ENCODE peak calls at places on chromosome 2, in nine cellular contexts. One of them, this sample, is unnamed.

GRCh38 chr2:86020984-86021383 is 84.7 kb downstream of the POLR1A start:
- DNase-seq in T-helper 2 cell: no peak
- DNase-seq in NCI-H1105 treated with DMSO at 0.1 percent for 48 hours: no peak
- DNase-seq in MV-4-11: no peak
- DNase-seq in RKO: no peak
- DNase-seq in anterior cingulate cortex: peak
- DNase-seq in spleen: peak
- DNase-seq in EH: peak
- DNase-seq in germinal center: no peak
- DNase-seq in this sample: peak

GRCh38 chr2:172329404-172330059 is 97.9 kb upstream of the ITGA6 start:
- DNase-seq in germinal center: no peak
- DNase-seq in anterior cingulate cortex: no peak
- DNase-seq in spleen: peak
- DNase-seq in RKO: no peak
- DNase-seq in NCI-H1105 treated with DMSO at 0.1 percent for 48 hours: no peak
- DNase-seq in MV-4-11: no peak
- DNase-seq in EH: no peak
- DNase-seq in T-helper 2 cell: no peak
- DNase-seq in this sample: no peak

GRCh38 chr2:234044157-234044556 is 6.3 kb upstream of the SPP2 start:
- DNase-seq in MV-4-11: no peak
- DNase-seq in spleen: no peak
- DNase-seq in EH: peak
- DNase-seq in anterior cingulate cortex: no peak
- DNase-seq in RKO: peak
- DNase-seq in T-helper 2 cell: no peak
- DNase-seq in germinal center: no peak
- DNase-seq in NCI-H1105 treated with DMSO at 0.1 percent for 48 hours: no peak
- DNase-seq in this sample: no peak

GRCh38 chr2:49972699-49973098 is 818.4 kb upstream of the FSHR start:
- DNase-seq in anterior cingulate cortex: no peak
- DNase-seq in T-helper 2 cell: no peak
- DNase-seq in MV-4-11: no peak
- DNase-seq in germinal center: no peak
- DNase-seq in EH: no peak
- DNase-seq in spleen: no peak
- DNase-seq in NCI-H1105 treated with DMSO at 0.1 percent for 48 hours: no peak
- DNase-seq in RKO: no peak
- DNase-seq in this sample: no peak

GRCh38 chr2:21251216-21251971 is 127.6 kb downstream of the TDRD15 start:
- DNase-seq in T-helper 2 cell: no peak
- DNase-seq in MV-4-11: no peak
- DNase-seq in NCI-H1105 treated with DMSO at 0.1 percent for 48 hours: peak
- DNase-seq in RKO: no peak
- DNase-seq in anterior cingulate cortex: no peak
- DNase-seq in germinal center: no peak
- DNase-seq in spleen: no peak
- DNase-seq in EH: no peak
- DNase-seq in this sample: no peak

GRCh38 chr2:31835450-31835849 is 175.4 kb downstream of the MEMO1 start:
- DNase-seq in MV-4-11: no peak
- DNase-seq in T-helper 2 cell: no peak
- DNase-seq in NCI-H1105 treated with DMSO at 0.1 percent for 48 hours: no peak
- DNase-seq in EH: no peak
- DNase-seq in germinal center: no peak
- DNase-seq in spleen: no peak
- DNase-seq in anterior cingulate cortex: no peak
- DNase-seq in RKO: no peak
- DNase-seq in this sample: no peak

GRCh38 chr2:168611091-168611490 is 155.0 kb downstream of the CERS6 start:
- DNase-seq in NCI-H1105 treated with DMSO at 0.1 percent for 48 hours: no peak
- DNase-seq in germinal center: no peak
- DNase-seq in anterior cingulate cortex: no peak
- DNase-seq in MV-4-11: no peak
- DNase-seq in T-helper 2 cell: no peak
- DNase-seq in RKO: no peak
- DNase-seq in spleen: no peak
- DNase-seq in EH: no peak
- DNase-seq in this sample: no peak

GRCh38 chr2:150610670-150611279 is 123.3 kb upstream of the RND3 start:
- DNase-seq in germinal center: no peak
- DNase-seq in T-helper 2 cell: no peak
- DNase-seq in MV-4-11: no peak
- DNase-seq in NCI-H1105 treated with DMSO at 0.1 percent for 48 hours: peak
- DNase-seq in EH: peak
- DNase-seq in RKO: peak
- DNase-seq in anterior cingulate cortex: no peak
- DNase-seq in spleen: no peak
- DNase-seq in this sample: no peak

GRCh38 chr2:104177179-104177578 is 676.7 kb upstream of the POU3F3 start:
- DNase-seq in T-helper 2 cell: no peak
- DNase-seq in EH: no peak
- DNase-seq in spleen: no peak
- DNase-seq in NCI-H1105 treated with DMSO at 0.1 percent for 48 hours: peak
- DNase-seq in germinal center: no peak
- DNase-seq in anterior cingulate cortex: no peak
- DNase-seq in MV-4-11: no peak
- DNase-seq in RKO: no peak
- DNase-seq in this sample: no peak

GRCh38 chr2:19124135-19124534 is 234.3 kb downstream of the OSR1 start:
- DNase-seq in T-helper 2 cell: no peak
- DNase-seq in EH: peak
- DNase-seq in RKO: no peak
- DNase-seq in germinal center: no peak
- DNase-seq in spleen: no peak
- DNase-seq in anterior cingulate cortex: no peak
- DNase-seq in NCI-H1105 treated with DMSO at 0.1 percent for 48 hours: no peak
- DNase-seq in MV-4-11: no peak
- DNase-seq in this sample: no peak

GRCh38 chr2:240252191-240252871 is 111.9 kb upstream of the OTOS start:
- DNase-seq in spleen: peak
- DNase-seq in anterior cingulate cortex: no peak
- DNase-seq in RKO: no peak
- DNase-seq in T-helper 2 cell: no peak
- DNase-seq in MV-4-11: no peak
- DNase-seq in NCI-H1105 treated with DMSO at 0.1 percent for 48 hours: no peak
- DNase-seq in germinal center: no peak
- DNase-seq in EH: no peak
- DNase-seq in this sample: no peak

GRCh38 chr2:224159345-224159928 is 120.4 kb upstream of the SERPINE2 start:
- DNase-seq in T-helper 2 cell: no peak
- DNase-seq in MV-4-11: no peak
- DNase-seq in NCI-H1105 treated with DMSO at 0.1 percent for 48 hours: no peak
- DNase-seq in anterior cingulate cortex: no peak
- DNase-seq in germinal center: no peak
- DNase-seq in EH: no peak
- DNase-seq in spleen: no peak
- DNase-seq in RKO: no peak
- DNase-seq in this sample: no peak

GRCh38 chr2:137202310-137202709 is 437.0 kb downstream of the THSD7B start:
- DNase-seq in NCI-H1105 treated with DMSO at 0.1 percent for 48 hours: no peak
- DNase-seq in spleen: no peak
- DNase-seq in germinal center: no peak
- DNase-seq in EH: no peak
- DNase-seq in RKO: no peak
- DNase-seq in anterior cingulate cortex: no peak
- DNase-seq in MV-4-11: no peak
- DNase-seq in T-helper 2 cell: no peak
- DNase-seq in this sample: no peak

GRCh38 chr2:71129891-71130324 is at the start of gene MCEE:
- DNase-seq in spleen: peak
- DNase-seq in anterior cingulate cortex: peak
- DNase-seq in germinal center: peak
- DNase-seq in NCI-H1105 treated with DMSO at 0.1 percent for 48 hours: peak
- DNase-seq in EH: peak
- DNase-seq in MV-4-11: peak
- DNase-seq in T-helper 2 cell: peak
- DNase-seq in RKO: peak
- DNase-seq in this sample: peak

GRCh38 chr2:118846667-118847446 is 591 bp downstream of the EN1 start:
- DNase-seq in germinal center: no peak
- DNase-seq in RKO: no peak
- DNase-seq in anterior cingulate cortex: no peak
- DNase-seq in NCI-H1105 treated with DMSO at 0.1 percent for 48 hours: peak
- DNase-seq in T-helper 2 cell: no peak
- DNase-seq in EH: peak
- DNase-seq in MV-4-11: no peak
- DNase-seq in spleen: no peak
- DNase-seq in this sample: no peak

This sample was measured in C1 segment of cervical spinal cord.